ENCODE peak calls at places on chromosomes 5 and 9, in ten cellular contexts. One of them, this sample, is unnamed.

GRCh38 chr5:159775890-159776289 is 140.4 kb upstream of the ADRA1B start:
- DNase-seq in AG09309: no peak
- DNase-seq in fibroblast of pulmonary artery: no peak
- DNase-seq in pancreas: no peak
- DNase-seq in GM13977: no peak
- DNase-seq in brain microvascular endothelial cell: no peak
- DNase-seq in OCI-LY7: no peak
- DNase-seq in GM12864: no peak
- DNase-seq in BE2C: no peak
- DNase-seq in CD4-positive, alpha-beta T cell: no peak
- DNase-seq in this sample: no peak

GRCh38 chr9:110742741-110743371 is 74.3 kb downstream of the MUSK start:
- DNase-seq in OCI-LY7: no peak
- DNase-seq in brain microvascular endothelial cell: peak
- DNase-seq in CD4-positive, alpha-beta T cell: no peak
- DNase-seq in pancreas: no peak
- DNase-seq in fibroblast of pulmonary artery: peak
- DNase-seq in BE2C: no peak
- DNase-seq in GM13977: no peak
- DNase-seq in GM12864: no peak
- DNase-seq in AG09309: peak
- DNase-seq in this sample: no peak

GRCh38 chr9:22682536-22683392 is 236.1 kb downstream of the DMRTA1 start:
- DNase-seq in OCI-LY7: peak
- DNase-seq in brain microvascular endothelial cell: no peak
- DNase-seq in CD4-positive, alpha-beta T cell: no peak
- DNase-seq in pancreas: no peak
- DNase-seq in fibroblast of pulmonary artery: peak
- DNase-seq in GM13977: no peak
- DNase-seq in BE2C: no peak
- DNase-seq in GM12864: no peak
- DNase-seq in AG09309: no peak
- DNase-seq in this sample: no peak

GRCh38 chr5:123176224-123176937 is 87.3 kb downstream of the PRDM6 start:
- DNase-seq in OCI-LY7: no peak
- DNase-seq in GM12864: no peak
- DNase-seq in CD4-positive, alpha-beta T cell: no peak
- DNase-seq in pancreas: no peak
- DNase-seq in fibroblast of pulmonary artery: peak
- DNase-seq in AG09309: peak
- DNase-seq in brain microvascular endothelial cell: no peak
- DNase-seq in GM13977: no peak
- DNase-seq in BE2C: no peak
- DNase-seq in this sample: no peak

GRCh38 chr9:13665418-13666066 is 386.1 kb upstream of the MPDZ start:
- DNase-seq in pancreas: no peak
- DNase-seq in fibroblast of pulmonary artery: peak
- DNase-seq in brain microvascular endothelial cell: peak
- DNase-seq in GM12864: no peak
- DNase-seq in AG09309: no peak
- DNase-seq in GM13977: no peak
- DNase-seq in BE2C: no peak
- DNase-seq in OCI-LY7: no peak
- DNase-seq in CD4-positive, alpha-beta T cell: no peak
- DNase-seq in this sample: no peak

GRCh38 chr5:163916376-163916775 is 411.0 kb downstream of the MAT2B start:
- DNase-seq in GM12864: peak
- DNase-seq in GM13977: peak
- DNase-seq in BE2C: no peak
- DNase-seq in brain microvascular endothelial cell: no peak
- DNase-seq in AG09309: no peak
- DNase-seq in pancreas: no peak
- DNase-seq in OCI-LY7: peak
- DNase-seq in fibroblast of pulmonary artery: peak
- DNase-seq in CD4-positive, alpha-beta T cell: no peak
- DNase-seq in this sample: no peak

GRCh38 chr5:27083763-27084420 is 45.5 kb upstream of the CDH9 start:
- DNase-seq in GM12864: no peak
- DNase-seq in OCI-LY7: no peak
- DNase-seq in BE2C: no peak
- DNase-seq in fibroblast of pulmonary artery: peak
- DNase-seq in CD4-positive, alpha-beta T cell: no peak
- DNase-seq in pancreas: no peak
- DNase-seq in GM13977: no peak
- DNase-seq in AG09309: no peak
- DNase-seq in brain microvascular endothelial cell: no peak
- DNase-seq in this sample: no peak

GRCh38 chr5:98796197-98796972 is 22.9 kb downstream of the RGMB start:
- DNase-seq in brain microvascular endothelial cell: peak
- DNase-seq in OCI-LY7: peak
- DNase-seq in pancreas: no peak
- DNase-seq in GM13977: peak
- DNase-seq in CD4-positive, alpha-beta T cell: no peak
- DNase-seq in AG09309: no peak
- DNase-seq in fibroblast of pulmonary artery: peak
- DNase-seq in GM12864: no peak
- DNase-seq in BE2C: peak
- DNase-seq in this sample: peak

GRCh38 chr9:96014078-96014477 is 138.6 kb downstream of the ERCC6L2 start:
- DNase-seq in GM13977: no peak
- DNase-seq in GM12864: no peak
- DNase-seq in OCI-LY7: no peak
- DNase-seq in pancreas: no peak
- DNase-seq in brain microvascular endothelial cell: no peak
- DNase-seq in fibroblast of pulmonary artery: no peak
- DNase-seq in CD4-positive, alpha-beta T cell: peak
- DNase-seq in BE2C: no peak
- DNase-seq in AG09309: no peak
- DNase-seq in this sample: no peak

GRCh38 chr9:79584655-79584982 is 12.9 kb downstream of the TLE4 start:
- DNase-seq in OCI-LY7: no peak
- DNase-seq in BE2C: no peak
- DNase-seq in GM12864: no peak
- DNase-seq in AG09309: no peak
- DNase-seq in GM13977: no peak
- DNase-seq in fibroblast of pulmonary artery: no peak
- DNase-seq in brain microvascular endothelial cell: no peak
- DNase-seq in pancreas: no peak
- DNase-seq in CD4-positive, alpha-beta T cell: no peak
- DNase-seq in this sample: no peak

GRCh38 chr5:61347088-61347487 is 15.0 kb downstream of the ZSWIM6 start:
- DNase-seq in fibroblast of pulmonary artery: peak
- DNase-seq in GM13977: no peak
- DNase-seq in OCI-LY7: no peak
- DNase-seq in GM12864: no peak
- DNase-seq in CD4-positive, alpha-beta T cell: no peak
- DNase-seq in BE2C: no peak
- DNase-seq in AG09309: no peak
- DNase-seq in pancreas: no peak
- DNase-seq in brain microvascular endothelial cell: no peak
- DNase-seq in this sample: no peak

GRCh38 chr5:134140530-134141201 is 26.2 kb downstream of the TCF7 start:
- DNase-seq in brain microvascular endothelial cell: peak
- DNase-seq in BE2C: peak
- DNase-seq in GM12864: peak
- DNase-seq in pancreas: peak
- DNase-seq in AG09309: peak
- DNase-seq in OCI-LY7: peak
- DNase-seq in GM13977: peak
- DNase-seq in CD4-positive, alpha-beta T cell: peak
- DNase-seq in fibroblast of pulmonary artery: peak
- DNase-seq in this sample: peak

GRCh38 chr9:124447297-124447661 is 3.0 kb upstream of the ADGRD2 start:
- DNase-seq in OCI-LY7: no peak
- DNase-seq in GM13977: no peak
- DNase-seq in BE2C: no peak
- DNase-seq in pancreas: peak
- DNase-seq in fibroblast of pulmonary artery: no peak
- DNase-seq in brain microvascular endothelial cell: no peak
- DNase-seq in GM12864: no peak
- DNase-seq in CD4-positive, alpha-beta T cell: no peak
- DNase-seq in AG09309: no peak
- DNase-seq in this sample: no peak
- TF ChIP-seq CTCF in OCI-LY7: no peak
- TF ChIP-seq CTCF in GM13977: no peak
- TF ChIP-seq CTCF in BE2C: no peak
- TF ChIP-seq CTCF in pancreas: no peak
- TF ChIP-seq CTCF in fibroblast of pulmonary artery: no peak
- TF ChIP-seq CTCF in brain microvascular endothelial cell: no peak
- TF ChIP-seq CTCF in GM12864: no peak
- TF ChIP-seq CTCF in CD4-positive, alpha-beta T cell: no peak
- TF ChIP-seq CTCF in AG09309: no peak
- TF ChIP-seq CTCF in this sample: no peak

GRCh38 chr9:99189887-99190596 is 31.7 kb downstream of the ALG2 start:
- DNase-seq in CD4-positive, alpha-beta T cell: no peak
- DNase-seq in BE2C: no peak
- DNase-seq in fibroblast of pulmonary artery: no peak
- DNase-seq in AG09309: no peak
- DNase-seq in GM12864: no peak
- DNase-seq in GM13977: no peak
- DNase-seq in pancreas: no peak
- DNase-seq in brain microvascular endothelial cell: no peak
- DNase-seq in OCI-LY7: no peak
- DNase-seq in this sample: no peak

GRCh38 chr9:99190597-99191283 is 31.0 kb downstream of the ALG2 start:
- DNase-seq in pancreas: no peak
- DNase-seq in GM13977: no peak
- DNase-seq in BE2C: no peak
- DNase-seq in OCI-LY7: no peak
- DNase-seq in fibroblast of pulmonary artery: no peak
- DNase-seq in AG09309: no peak
- DNase-seq in brain microvascular endothelial cell: no peak
- DNase-seq in CD4-positive, alpha-beta T cell: no peak
- DNase-seq in GM12864: no peak
- DNase-seq in this sample: no peak

GRCh38 chr9:99193466-99193821 is 28.3 kb downstream of the ALG2 start:
- DNase-seq in GM12864: no peak
- DNase-seq in GM13977: no peak
- DNase-seq in CD4-positive, alpha-beta T cell: no peak
- DNase-seq in brain microvascular endothelial cell: no peak
- DNase-seq in BE2C: no peak
- DNase-seq in pancreas: no peak
- DNase-seq in OCI-LY7: no peak
- DNase-seq in fibroblast of pulmonary artery: no peak
- DNase-seq in AG09309: no peak
- DNase-seq in this sample: no peak

GRCh38 chr9:99189186-99189585 is 32.6 kb downstream of the ALG2 start:
- DNase-seq in AG09309: no peak
- DNase-seq in pancreas: no peak
- DNase-seq in CD4-positive, alpha-beta T cell: no peak
- DNase-seq in OCI-LY7: no peak
- DNase-seq in GM12864: no peak
- DNase-seq in GM13977: no peak
- DNase-seq in BE2C: no peak
- DNase-seq in brain microvascular endothelial cell: no peak
- DNase-seq in fibroblast of pulmonary artery: no peak
- DNase-seq in this sample: no peak

DNA sequence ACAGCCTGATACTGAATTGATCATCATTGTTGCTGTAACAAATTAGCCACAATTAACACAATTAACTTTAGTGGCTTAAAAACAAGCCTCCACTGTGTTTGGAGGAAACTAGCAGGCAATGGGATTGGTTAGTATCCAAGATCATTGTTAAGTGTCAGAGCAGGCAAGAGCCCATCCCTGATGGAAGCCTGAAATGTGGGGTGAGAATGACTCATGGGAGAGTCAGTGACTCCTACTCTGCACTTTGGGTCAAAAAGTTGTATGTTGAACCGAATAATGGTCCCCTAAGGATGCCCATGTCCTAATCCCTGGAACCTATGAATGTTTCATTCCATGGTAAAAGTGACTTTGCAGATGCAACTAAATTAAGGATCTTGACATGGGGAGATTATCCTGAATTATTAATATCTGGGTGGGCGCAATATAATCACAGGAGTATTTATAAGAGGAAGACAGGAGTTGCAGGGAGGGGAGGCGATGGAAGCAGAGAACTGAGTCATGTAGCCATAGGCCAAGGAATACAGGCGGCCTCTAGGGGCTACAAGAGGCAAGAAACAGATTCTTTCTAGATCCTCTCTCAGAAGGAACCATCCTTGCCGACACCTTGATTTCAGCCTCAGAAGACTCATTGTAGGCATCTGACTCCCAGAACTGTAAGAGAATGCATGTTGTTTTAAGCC is 28.8 kb downstream of the ALG2 start:
- DNase-seq in GM13977: no peak
- DNase-seq in GM12864: no peak
- DNase-seq in fibroblast of pulmonary artery: peak
- DNase-seq in OCI-LY7: peak
- DNase-seq in pancreas: no peak
- DNase-seq in brain microvascular endothelial cell: no peak
- DNase-seq in CD4-positive, alpha-beta T cell: no peak
- DNase-seq in BE2C: no peak
- DNase-seq in AG09309: no peak
- DNase-seq in this sample: no peak
- TF ChIP-seq CTCF in GM13977: no peak
- TF ChIP-seq CTCF in GM12864: no peak
- TF ChIP-seq CTCF in fibroblast of pulmonary artery: peak
- TF ChIP-seq CTCF in OCI-LY7: peak
- TF ChIP-seq CTCF in pancreas: no peak
- TF ChIP-seq CTCF in brain microvascular endothelial cell: peak
- TF ChIP-seq CTCF in CD4-positive, alpha-beta T cell: no peak
- TF ChIP-seq CTCF in BE2C: peak
- TF ChIP-seq CTCF in AG09309: no peak
- TF ChIP-seq CTCF in this sample: no peak

GRCh38 chr5:11048760-11049159 is 287.7 kb upstream of the DAP start:
- DNase-seq in fibroblast of pulmonary artery: no peak
- DNase-seq in pancreas: no peak
- DNase-seq in GM12864: no peak
- DNase-seq in CD4-positive, alpha-beta T cell: no peak
- DNase-seq in AG09309: no peak
- DNase-seq in brain microvascular endothelial cell: no peak
- DNase-seq in BE2C: no peak
- DNase-seq in GM13977: no peak
- DNase-seq in OCI-LY7: peak
- DNase-seq in this sample: no peak
- TF ChIP-seq CTCF in fibroblast of pulmonary artery: no peak
- TF ChIP-seq CTCF in pancreas: no peak
- TF ChIP-seq CTCF in GM12864: peak
- TF ChIP-seq CTCF in CD4-positive, alpha-beta T cell: no peak
- TF ChIP-seq CTCF in AG09309: no peak
- TF ChIP-seq CTCF in brain microvascular endothelial cell: peak
- TF ChIP-seq CTCF in BE2C: peak
- TF ChIP-seq CTCF in GM13977: peak
- TF ChIP-seq CTCF in OCI-LY7: peak
- TF ChIP-seq CTCF in this sample: no peak

GRCh38 chr9:108419379-108419778 is 436.4 kb downstream of the ACTL7B start:
- DNase-seq in BE2C: no peak
- DNase-seq in pancreas: no peak
- DNase-seq in GM12864: no peak
- DNase-seq in fibroblast of pulmonary artery: no peak
- DNase-seq in OCI-LY7: no peak
- DNase-seq in GM13977: no peak
- DNase-seq in CD4-positive, alpha-beta T cell: no peak
- DNase-seq in AG09309: no peak
- DNase-seq in brain microvascular endothelial cell: no peak
- DNase-seq in this sample: no peak
- TF ChIP-seq CTCF in BE2C: no peak
- TF ChIP-seq CTCF in pancreas: no peak
- TF ChIP-seq CTCF in GM12864: no peak
- TF ChIP-seq CTCF in fibroblast of pulmonary artery: no peak
- TF ChIP-seq CTCF in OCI-LY7: no peak
- TF ChIP-seq CTCF in GM13977: no peak
- TF ChIP-seq CTCF in CD4-positive, alpha-beta T cell: no peak
- TF ChIP-seq CTCF in AG09309: no peak
- TF ChIP-seq CTCF in brain microvascular endothelial cell: no peak
- TF ChIP-seq CTCF in this sample: no peak

This sample was measured in hepatocyte.